ENCODE peak calls at places on chromosomes 4 and X, in ten cellular contexts. One of them, this sample, is unnamed.
A peak's percentile ranks its signal among the peaks of the same experiment; 100 is the strongest.

GRCh38 chrX:136907626-136908025 is 27.1 kb upstream of the RBMX start:
- DNase-seq in cardiac muscle cell: no peak
- DNase-seq in lower lobe of right lung: no peak
- DNase-seq in prostate gland: no peak
- DNase-seq in IMR-90: no peak
- DNase-seq in astrocyte of the spinal cord: no peak
- DNase-seq in fibroblast of the aortic adventitia: no peak
- DNase-seq in tibial artery: no peak
- DNase-seq in ovary: no peak
- DNase-seq in kidney epithelial cell: no peak
- DNase-seq in this sample: no peak

GRCh38 chr4:145279122-145279960 is 99.0 kb upstream of the OTUD4 start:
- DNase-seq in cardiac muscle cell: peak; percentile 5
- DNase-seq in lower lobe of right lung: no peak
- DNase-seq in prostate gland: no peak
- DNase-seq in IMR-90: peak; percentile 81
- DNase-seq in astrocyte of the spinal cord: peak; percentile 85
- DNase-seq in fibroblast of the aortic adventitia: peak; percentile 96
- DNase-seq in tibial artery: no peak
- DNase-seq in ovary: no peak
- DNase-seq in kidney epithelial cell: peak; percentile 72
- DNase-seq in this sample: peak; percentile 89

GRCh38 chrX:16148896-16149295 is 18.4 kb upstream of the MAGEB17 start:
- DNase-seq in cardiac muscle cell: no peak
- DNase-seq in lower lobe of right lung: no peak
- DNase-seq in prostate gland: no peak
- DNase-seq in IMR-90: no peak
- DNase-seq in astrocyte of the spinal cord: no peak
- DNase-seq in fibroblast of the aortic adventitia: no peak
- DNase-seq in tibial artery: no peak
- DNase-seq in ovary: no peak
- DNase-seq in kidney epithelial cell: peak; percentile 10
- DNase-seq in this sample: no peak

GRCh38 chrX:45731448-45731847 is 530.8 kb upstream of the DIPK2B start:
- DNase-seq in cardiac muscle cell: no peak
- DNase-seq in lower lobe of right lung: no peak
- DNase-seq in prostate gland: no peak
- DNase-seq in IMR-90: no peak
- DNase-seq in astrocyte of the spinal cord: no peak
- DNase-seq in fibroblast of the aortic adventitia: no peak
- DNase-seq in tibial artery: no peak
- DNase-seq in ovary: no peak
- DNase-seq in kidney epithelial cell: no peak
- DNase-seq in this sample: no peak

GRCh38 chrX:2629316-2630168 is 61.6 kb upstream of the CD99 start:
- DNase-seq in cardiac muscle cell: no peak
- DNase-seq in lower lobe of right lung: no peak
- DNase-seq in prostate gland: no peak
- DNase-seq in IMR-90: no peak
- DNase-seq in astrocyte of the spinal cord: no peak
- DNase-seq in fibroblast of the aortic adventitia: no peak
- DNase-seq in tibial artery: no peak
- DNase-seq in ovary: no peak
- DNase-seq in kidney epithelial cell: no peak
- DNase-seq in this sample: no peak

GRCh38 chr4:47160095-47160494 is 128.7 kb downstream of the GABRB1 start:
- DNase-seq in cardiac muscle cell: no peak
- DNase-seq in lower lobe of right lung: no peak
- DNase-seq in prostate gland: no peak
- DNase-seq in IMR-90: no peak
- DNase-seq in astrocyte of the spinal cord: no peak
- DNase-seq in fibroblast of the aortic adventitia: no peak
- DNase-seq in tibial artery: no peak
- DNase-seq in ovary: no peak
- DNase-seq in kidney epithelial cell: no peak
- DNase-seq in this sample: no peak

GRCh38 chr4:1105662-1106061 is 7.7 kb downstream of the RNF212 start:
- DNase-seq in cardiac muscle cell: no peak
- DNase-seq in lower lobe of right lung: no peak
- DNase-seq in prostate gland: no peak
- DNase-seq in IMR-90: no peak
- DNase-seq in astrocyte of the spinal cord: no peak
- DNase-seq in fibroblast of the aortic adventitia: no peak
- DNase-seq in tibial artery: no peak
- DNase-seq in ovary: no peak
- DNase-seq in kidney epithelial cell: no peak
- DNase-seq in this sample: no peak

GRCh38 chr4:94995684-94996394 is 238.1 kb downstream of the BMPR1B start:
- DNase-seq in cardiac muscle cell: peak; percentile 37
- DNase-seq in lower lobe of right lung: no peak
- DNase-seq in prostate gland: peak; percentile 29
- DNase-seq in IMR-90: peak; percentile 29
- DNase-seq in astrocyte of the spinal cord: peak; percentile 69
- DNase-seq in fibroblast of the aortic adventitia: peak; percentile 72
- DNase-seq in tibial artery: peak; percentile 65
- DNase-seq in ovary: no peak
- DNase-seq in kidney epithelial cell: no peak
- DNase-seq in this sample: peak; percentile 50

GRCh38 chrX:54063361-54063760 is 19.1 kb upstream of the PHF8 start:
- DNase-seq in cardiac muscle cell: no peak
- DNase-seq in lower lobe of right lung: no peak
- DNase-seq in prostate gland: no peak
- DNase-seq in IMR-90: no peak
- DNase-seq in astrocyte of the spinal cord: no peak
- DNase-seq in fibroblast of the aortic adventitia: no peak
- DNase-seq in tibial artery: no peak
- DNase-seq in ovary: no peak
- DNase-seq in kidney epithelial cell: no peak
- DNase-seq in this sample: no peak

GRCh38 chr4:184451726-184452125 is 22.6 kb downstream of the IRF2 start:
- DNase-seq in cardiac muscle cell: no peak
- DNase-seq in lower lobe of right lung: no peak
- DNase-seq in prostate gland: no peak
- DNase-seq in IMR-90: no peak
- DNase-seq in astrocyte of the spinal cord: no peak
- DNase-seq in fibroblast of the aortic adventitia: no peak
- DNase-seq in tibial artery: no peak
- DNase-seq in ovary: no peak
- DNase-seq in kidney epithelial cell: no peak
- DNase-seq in this sample: no peak

GRCh38 chr4:163680390-163681098 is 186.1 kb downstream of the TMA16 start:
- DNase-seq in cardiac muscle cell: no peak
- DNase-seq in lower lobe of right lung: no peak
- DNase-seq in prostate gland: no peak
- DNase-seq in IMR-90: peak; percentile 19
- DNase-seq in astrocyte of the spinal cord: no peak
- DNase-seq in fibroblast of the aortic adventitia: no peak
- DNase-seq in tibial artery: no peak
- DNase-seq in ovary: no peak
- DNase-seq in kidney epithelial cell: no peak
- DNase-seq in this sample: no peak

GRCh38 chrX:103628386-103629290 is at the start of gene TCEAL1:
- DNase-seq in cardiac muscle cell: peak; percentile 82
- DNase-seq in lower lobe of right lung: peak; percentile 74
- DNase-seq in prostate gland: peak; percentile 64
- DNase-seq in IMR-90: peak; percentile 27
- DNase-seq in astrocyte of the spinal cord: peak; percentile 36
- DNase-seq in fibroblast of the aortic adventitia: peak; percentile 31
- DNase-seq in tibial artery: peak; percentile 82
- DNase-seq in ovary: peak; percentile 74
- DNase-seq in kidney epithelial cell: no peak
- DNase-seq in this sample: no peak

GRCh38 chr4:168580228-168580627 is 83.4 kb downstream of the PALLD start:
- DNase-seq in cardiac muscle cell: no peak
- DNase-seq in lower lobe of right lung: no peak
- DNase-seq in prostate gland: no peak
- DNase-seq in IMR-90: no peak
- DNase-seq in astrocyte of the spinal cord: no peak
- DNase-seq in fibroblast of the aortic adventitia: no peak
- DNase-seq in tibial artery: no peak
- DNase-seq in ovary: no peak
- DNase-seq in kidney epithelial cell: no peak
- DNase-seq in this sample: no peak

GRCh38 chrX:138914751-138915150 is 203.2 kb upstream of the FGF13 start:
- DNase-seq in cardiac muscle cell: no peak
- DNase-seq in lower lobe of right lung: no peak
- DNase-seq in prostate gland: no peak
- DNase-seq in IMR-90: no peak
- DNase-seq in astrocyte of the spinal cord: no peak
- DNase-seq in fibroblast of the aortic adventitia: peak; percentile 53
- DNase-seq in tibial artery: no peak
- DNase-seq in ovary: no peak
- DNase-seq in kidney epithelial cell: no peak
- DNase-seq in this sample: peak; percentile 47

DNA sequence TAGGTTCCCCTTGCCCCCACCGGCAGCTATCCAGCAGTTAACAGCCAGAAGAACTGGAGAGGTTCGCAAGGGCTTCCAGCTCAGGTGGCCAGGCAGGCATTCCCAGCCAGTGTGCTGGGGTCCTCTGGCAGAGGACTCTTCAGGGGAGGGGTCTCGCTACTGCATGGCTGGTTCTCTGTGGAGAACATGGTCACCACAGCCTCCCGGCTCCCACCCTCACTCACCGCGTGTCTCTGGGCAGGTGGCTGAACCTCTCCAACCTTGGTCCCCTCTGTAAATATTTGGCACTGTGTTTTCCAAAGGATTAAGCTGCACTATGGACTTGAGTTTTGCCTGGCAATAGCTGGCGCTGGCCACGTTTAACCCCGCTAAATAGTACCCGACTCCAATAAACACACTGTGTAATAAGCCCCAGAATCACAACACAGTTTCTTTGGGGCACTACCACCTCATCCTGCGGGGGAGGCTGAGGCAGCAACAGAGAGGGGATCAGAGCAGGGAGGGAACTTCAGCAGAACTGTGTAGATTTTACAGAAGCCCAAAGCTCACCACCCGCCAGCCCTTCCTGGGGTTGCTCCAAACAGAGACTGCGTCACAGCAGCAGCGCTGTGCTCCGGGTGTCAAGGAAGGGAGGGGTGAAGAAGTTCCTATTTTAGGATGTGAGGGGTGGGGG is 15.2 kb downstream of the BCOR start:
- DNase-seq in cardiac muscle cell: no peak
- DNase-seq in lower lobe of right lung: no peak
- DNase-seq in prostate gland: no peak
- DNase-seq in IMR-90: no peak
- DNase-seq in astrocyte of the spinal cord: no peak
- DNase-seq in fibroblast of the aortic adventitia: no peak
- DNase-seq in tibial artery: peak; percentile 78
- DNase-seq in ovary: no peak
- DNase-seq in kidney epithelial cell: no peak
- DNase-seq in this sample: no peak
- H3K4me3 ChIP-seq in cardiac muscle cell: no peak overlapping the region
- H3K4me3 ChIP-seq in lower lobe of right lung: no peak overlapping the region
- H3K4me3 ChIP-seq in prostate gland: no peak overlapping the region
- H3K4me3 ChIP-seq in IMR-90: no peak overlapping the region
- H3K4me3 ChIP-seq in astrocyte of the spinal cord: no peak overlapping the region
- H3K4me3 ChIP-seq in fibroblast of the aortic adventitia: no peak overlapping the region
- H3K4me3 ChIP-seq in tibial artery: peak overlapping the region; percentile 56
- H3K4me3 ChIP-seq in ovary: peak overlapping the region; percentile 37
- H3K4me3 ChIP-seq in kidney epithelial cell: no peak overlapping the region
- H3K4me3 ChIP-seq in this sample: no peak overlapping the region

DNA sequence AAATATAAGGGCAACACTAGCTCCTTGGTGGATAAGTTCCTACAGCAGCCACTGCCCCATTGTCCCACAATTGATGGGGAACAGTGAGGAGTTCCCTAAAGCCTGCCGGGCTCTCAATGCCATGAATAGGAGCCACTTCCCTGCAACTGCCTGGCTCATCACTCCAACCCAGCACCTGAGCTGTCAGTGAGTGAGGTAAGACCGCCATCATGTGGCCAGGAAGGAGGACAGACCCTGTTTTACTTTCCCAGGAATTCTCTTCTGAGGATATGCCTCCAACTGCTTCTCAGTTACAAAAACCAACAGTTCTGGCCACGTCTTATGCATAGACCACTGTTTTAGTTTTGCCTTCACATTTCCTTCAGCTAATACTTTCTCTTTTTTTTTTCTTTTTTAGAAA is 45.5 kb downstream of the SRPX start:
- DNase-seq in cardiac muscle cell: peak; percentile 52
- DNase-seq in lower lobe of right lung: no peak
- DNase-seq in prostate gland: peak; percentile 6
- DNase-seq in IMR-90: peak; percentile 28
- DNase-seq in astrocyte of the spinal cord: peak; percentile 19
- DNase-seq in fibroblast of the aortic adventitia: no peak
- DNase-seq in tibial artery: no peak
- DNase-seq in ovary: no peak
- DNase-seq in kidney epithelial cell: no peak
- DNase-seq in this sample: no peak
- TF ChIP-seq CTCF in cardiac muscle cell: peak; percentile 31
- TF ChIP-seq CTCF in lower lobe of right lung: peak; percentile 32
- TF ChIP-seq CTCF in prostate gland: peak; percentile 46
- TF ChIP-seq CTCF in IMR-90: peak; percentile 53
- TF ChIP-seq CTCF in astrocyte of the spinal cord: peak; percentile 58
- TF ChIP-seq CTCF in fibroblast of the aortic adventitia: peak; percentile 35
- TF ChIP-seq CTCF in tibial artery: peak; percentile 16
- TF ChIP-seq CTCF in ovary: no peak
- TF ChIP-seq CTCF in kidney epithelial cell: peak; percentile 63
- TF ChIP-seq CTCF in this sample: peak; percentile 21

DNA sequence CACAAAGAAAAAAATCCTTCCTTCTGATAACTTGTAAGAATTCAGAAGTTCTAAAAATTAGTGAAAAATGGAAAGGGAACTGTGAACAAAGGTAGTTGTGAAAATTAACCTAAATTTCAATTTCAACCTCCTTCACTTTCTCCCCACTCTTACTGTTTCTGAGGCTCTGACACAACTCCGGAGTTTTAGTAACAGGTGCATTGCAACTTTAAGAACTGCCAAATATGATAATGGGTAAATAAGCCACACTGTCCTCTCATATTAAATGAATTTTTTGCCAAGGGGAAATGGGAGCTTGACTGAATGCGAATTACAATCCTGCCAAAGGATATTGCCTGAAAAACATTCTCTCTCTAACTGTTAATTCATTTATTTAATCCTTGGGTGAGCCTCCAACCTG is 1.2 kb downstream of the EGF start:
- DNase-seq in cardiac muscle cell: no peak
- DNase-seq in lower lobe of right lung: no peak
- DNase-seq in prostate gland: no peak
- DNase-seq in IMR-90: no peak
- DNase-seq in astrocyte of the spinal cord: no peak
- DNase-seq in fibroblast of the aortic adventitia: no peak
- DNase-seq in tibial artery: no peak
- DNase-seq in ovary: no peak
- DNase-seq in kidney epithelial cell: no peak
- DNase-seq in this sample: no peak
- H3K4me3 ChIP-seq in cardiac muscle cell: no peak overlapping the region
- H3K4me3 ChIP-seq in lower lobe of right lung: peak overlapping the region; percentile 10
- H3K4me3 ChIP-seq in prostate gland: no peak overlapping the region
- H3K4me3 ChIP-seq in IMR-90: no peak overlapping the region
- H3K4me3 ChIP-seq in astrocyte of the spinal cord: no peak overlapping the region
- H3K4me3 ChIP-seq in fibroblast of the aortic adventitia: no peak overlapping the region
- H3K4me3 ChIP-seq in tibial artery: no peak overlapping the region
- H3K4me3 ChIP-seq in ovary: no peak overlapping the region
- H3K4me3 ChIP-seq in kidney epithelial cell: no peak overlapping the region
- H3K4me3 ChIP-seq in this sample: no peak overlapping the region

DNA sequence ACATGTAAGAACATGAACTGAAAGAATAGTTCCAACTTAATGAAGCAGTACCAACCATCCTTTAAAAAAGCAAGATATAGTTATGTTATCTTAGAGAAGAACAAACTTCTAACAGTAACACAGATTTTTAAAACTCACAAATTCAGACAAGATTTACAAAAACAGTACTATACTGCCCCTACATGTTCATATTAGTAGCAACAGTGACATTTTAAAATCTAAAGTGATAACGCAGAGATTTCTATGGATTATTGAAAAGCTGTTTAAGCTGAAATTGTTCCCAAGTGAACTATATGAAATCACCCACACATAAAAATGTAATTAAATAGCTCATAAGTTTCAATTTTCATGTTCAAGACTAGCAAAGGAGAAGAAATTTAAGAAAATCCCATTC is 166.0 kb downstream of the FBXW7 start:
- DNase-seq in cardiac muscle cell: no peak
- DNase-seq in lower lobe of right lung: no peak
- DNase-seq in prostate gland: no peak
- DNase-seq in IMR-90: peak; percentile 24
- DNase-seq in astrocyte of the spinal cord: peak; percentile 16
- DNase-seq in fibroblast of the aortic adventitia: peak; percentile 48
- DNase-seq in tibial artery: no peak
- DNase-seq in ovary: no peak
- DNase-seq in kidney epithelial cell: no peak
- DNase-seq in this sample: no peak
- TF ChIP-seq CTCF in cardiac muscle cell: peak; percentile 31
- TF ChIP-seq CTCF in lower lobe of right lung: peak; percentile 34
- TF ChIP-seq CTCF in prostate gland: peak; percentile 37
- TF ChIP-seq CTCF in IMR-90: peak; percentile 50
- TF ChIP-seq CTCF in astrocyte of the spinal cord: peak; percentile 33
- TF ChIP-seq CTCF in fibroblast of the aortic adventitia: peak; percentile 38
- TF ChIP-seq CTCF in tibial artery: peak; percentile 34
- TF ChIP-seq CTCF in ovary: peak; percentile 16
- TF ChIP-seq CTCF in kidney epithelial cell: no peak
- TF ChIP-seq CTCF in this sample: peak; percentile 57